ENCODE peak calls at places on chromosomes 6 and 20, in seven cellular contexts. One of them, this sample, is unnamed.

GRCh38 chr6:141050470-141050869 is 1082.3 kb upstream of the GJE1 start:
- DNase-seq in B cell: no peak
- DNase-seq in IMR-90: peak; percentile 4
- DNase-seq in retina: no peak
- DNase-seq in NCI-H1092: no peak
- DNase-seq in activated CD4-positive, alpha-beta memory T cell treated with anti-CD3 and anti-CD28 coated beads, Interleukin-2, amount 10 ng/mL, durations not matched to agents 7 days and 5 days: no peak
- DNase-seq in effector CD4-positive, alpha-beta T cell: no peak
- DNase-seq in this sample: no peak

GRCh38 chr20:44212792-44213191 is 2.2 kb upstream of the OSER1 start:
- DNase-seq in B cell: no peak
- DNase-seq in IMR-90: peak; percentile 28
- DNase-seq in retina: no peak
- DNase-seq in NCI-H1092: no peak
- DNase-seq in activated CD4-positive, alpha-beta memory T cell treated with anti-CD3 and anti-CD28 coated beads, Interleukin-2, amount 10 ng/mL, durations not matched to agents 7 days and 5 days: no peak
- DNase-seq in effector CD4-positive, alpha-beta T cell: no peak
- DNase-seq in this sample: no peak

GRCh38 chr6:1027109-1027794 is 284.6 kb upstream of the FOXQ1 start:
- DNase-seq in B cell: no peak
- DNase-seq in IMR-90: peak; percentile 79
- DNase-seq in retina: no peak
- DNase-seq in NCI-H1092: no peak
- DNase-seq in activated CD4-positive, alpha-beta memory T cell treated with anti-CD3 and anti-CD28 coated beads, Interleukin-2, amount 10 ng/mL, durations not matched to agents 7 days and 5 days: no peak
- DNase-seq in effector CD4-positive, alpha-beta T cell: no peak
- DNase-seq in this sample: no peak

GRCh38 chr20:61744691-61745396 is 320.8 kb downstream of the TAF4 start:
- DNase-seq in B cell: no peak
- DNase-seq in IMR-90: peak; percentile 73
- DNase-seq in retina: no peak
- DNase-seq in NCI-H1092: no peak
- DNase-seq in activated CD4-positive, alpha-beta memory T cell treated with anti-CD3 and anti-CD28 coated beads, Interleukin-2, amount 10 ng/mL, durations not matched to agents 7 days and 5 days: no peak
- DNase-seq in effector CD4-positive, alpha-beta T cell: no peak
- DNase-seq in this sample: peak; percentile 4

GRCh38 chr20:11912013-11912663 is 5.6 kb upstream of the BTBD3 start:
- DNase-seq in B cell: no peak
- DNase-seq in IMR-90: no peak
- DNase-seq in retina: no peak
- DNase-seq in NCI-H1092: no peak
- DNase-seq in activated CD4-positive, alpha-beta memory T cell treated with anti-CD3 and anti-CD28 coated beads, Interleukin-2, amount 10 ng/mL, durations not matched to agents 7 days and 5 days: no peak
- DNase-seq in effector CD4-positive, alpha-beta T cell: no peak
- DNase-seq in this sample: peak; percentile 24

GRCh38 chr6:89212472-89212871 is 4.7 kb downstream of the GABRR1 start:
- DNase-seq in B cell: no peak
- DNase-seq in IMR-90: no peak
- DNase-seq in retina: no peak
- DNase-seq in NCI-H1092: no peak
- DNase-seq in activated CD4-positive, alpha-beta memory T cell treated with anti-CD3 and anti-CD28 coated beads, Interleukin-2, amount 10 ng/mL, durations not matched to agents 7 days and 5 days: no peak
- DNase-seq in effector CD4-positive, alpha-beta T cell: no peak
- DNase-seq in this sample: no peak

GRCh38 chr6:156886409-156886808 is 109.2 kb downstream of the ARID1B start:
- DNase-seq in B cell: peak; percentile 36
- DNase-seq in IMR-90: no peak
- DNase-seq in retina: no peak
- DNase-seq in NCI-H1092: no peak
- DNase-seq in activated CD4-positive, alpha-beta memory T cell treated with anti-CD3 and anti-CD28 coated beads, Interleukin-2, amount 10 ng/mL, durations not matched to agents 7 days and 5 days: no peak
- DNase-seq in effector CD4-positive, alpha-beta T cell: no peak
- DNase-seq in this sample: peak; percentile 74

GRCh38 chr6:30071081-30071818 is 4.3 kb downstream of the PPP1R11 start:
- DNase-seq in B cell: peak; percentile 45
- DNase-seq in IMR-90: peak; percentile 15
- DNase-seq in retina: peak; percentile 70
- DNase-seq in NCI-H1092: no peak
- DNase-seq in activated CD4-positive, alpha-beta memory T cell treated with anti-CD3 and anti-CD28 coated beads, Interleukin-2, amount 10 ng/mL, durations not matched to agents 7 days and 5 days: no peak
- DNase-seq in effector CD4-positive, alpha-beta T cell: no peak
- DNase-seq in this sample: peak; percentile 44

GRCh38 chr6:75158176-75158575 is 47.7 kb downstream of the COL12A1 start:
- DNase-seq in B cell: no peak
- DNase-seq in IMR-90: no peak
- DNase-seq in retina: no peak
- DNase-seq in NCI-H1092: no peak
- DNase-seq in activated CD4-positive, alpha-beta memory T cell treated with anti-CD3 and anti-CD28 coated beads, Interleukin-2, amount 10 ng/mL, durations not matched to agents 7 days and 5 days: no peak
- DNase-seq in effector CD4-positive, alpha-beta T cell: no peak
- DNase-seq in this sample: no peak

GRCh38 chr20:48131581-48131980 is 346.3 kb upstream of the SULF2 start:
- DNase-seq in B cell: no peak
- DNase-seq in IMR-90: no peak
- DNase-seq in retina: no peak
- DNase-seq in NCI-H1092: no peak
- DNase-seq in activated CD4-positive, alpha-beta memory T cell treated with anti-CD3 and anti-CD28 coated beads, Interleukin-2, amount 10 ng/mL, durations not matched to agents 7 days and 5 days: no peak
- DNase-seq in effector CD4-positive, alpha-beta T cell: no peak
- DNase-seq in this sample: no peak

GRCh38 chr6:47103931-47104330 is 61.8 kb upstream of the ADGRF1 start:
- DNase-seq in B cell: no peak
- DNase-seq in IMR-90: peak; percentile 49
- DNase-seq in retina: no peak
- DNase-seq in NCI-H1092: no peak
- DNase-seq in activated CD4-positive, alpha-beta memory T cell treated with anti-CD3 and anti-CD28 coated beads, Interleukin-2, amount 10 ng/mL, durations not matched to agents 7 days and 5 days: no peak
- DNase-seq in effector CD4-positive, alpha-beta T cell: no peak
- DNase-seq in this sample: no peak

GRCh38 chr6:129608886-129609540 is 101.0 kb downstream of the ARHGAP18 start:
- DNase-seq in B cell: no peak
- DNase-seq in IMR-90: no peak
- DNase-seq in retina: peak; percentile 27
- DNase-seq in NCI-H1092: no peak
- DNase-seq in activated CD4-positive, alpha-beta memory T cell treated with anti-CD3 and anti-CD28 coated beads, Interleukin-2, amount 10 ng/mL, durations not matched to agents 7 days and 5 days: no peak
- DNase-seq in effector CD4-positive, alpha-beta T cell: no peak
- DNase-seq in this sample: no peak

GRCh38 chr6:111591901-111592461 is 13.7 kb downstream of the TRAF3IP2 start:
- DNase-seq in B cell: no peak
- DNase-seq in IMR-90: no peak
- DNase-seq in retina: no peak
- DNase-seq in NCI-H1092: no peak
- DNase-seq in activated CD4-positive, alpha-beta memory T cell treated with anti-CD3 and anti-CD28 coated beads, Interleukin-2, amount 10 ng/mL, durations not matched to agents 7 days and 5 days: no peak
- DNase-seq in effector CD4-positive, alpha-beta T cell: no peak
- DNase-seq in this sample: no peak

GRCh38 chr6:137736048-137736846 is 130.8 kb upstream of the TNFAIP3 start:
- DNase-seq in B cell: no peak
- DNase-seq in IMR-90: no peak
- DNase-seq in retina: no peak
- DNase-seq in NCI-H1092: no peak
- DNase-seq in activated CD4-positive, alpha-beta memory T cell treated with anti-CD3 and anti-CD28 coated beads, Interleukin-2, amount 10 ng/mL, durations not matched to agents 7 days and 5 days: peak; percentile 28
- DNase-seq in effector CD4-positive, alpha-beta T cell: peak; percentile 16
- DNase-seq in this sample: no peak

GRCh38 chr6:134177753-134178229 is 125.4 kb upstream of the SLC2A12 start:
- DNase-seq in B cell: no peak
- DNase-seq in IMR-90: peak; percentile 69
- DNase-seq in retina: no peak
- DNase-seq in NCI-H1092: no peak
- DNase-seq in activated CD4-positive, alpha-beta memory T cell treated with anti-CD3 and anti-CD28 coated beads, Interleukin-2, amount 10 ng/mL, durations not matched to agents 7 days and 5 days: no peak
- DNase-seq in effector CD4-positive, alpha-beta T cell: no peak
- DNase-seq in this sample: no peak

GRCh38 chr6:146857960-146858308 is 259.2 kb downstream of the ADGB start:
- DNase-seq in B cell: no peak
- DNase-seq in IMR-90: no peak
- DNase-seq in retina: no peak
- DNase-seq in NCI-H1092: peak; percentile 30
- DNase-seq in activated CD4-positive, alpha-beta memory T cell treated with anti-CD3 and anti-CD28 coated beads, Interleukin-2, amount 10 ng/mL, durations not matched to agents 7 days and 5 days: no peak
- DNase-seq in effector CD4-positive, alpha-beta T cell: no peak
- DNase-seq in this sample: no peak

GRCh38 chr6:108687921-108688320 is 127.2 kb downstream of the FOXO3 start:
- DNase-seq in B cell: no peak
- DNase-seq in IMR-90: no peak
- DNase-seq in retina: no peak
- DNase-seq in NCI-H1092: no peak
- DNase-seq in activated CD4-positive, alpha-beta memory T cell treated with anti-CD3 and anti-CD28 coated beads, Interleukin-2, amount 10 ng/mL, durations not matched to agents 7 days and 5 days: no peak
- DNase-seq in effector CD4-positive, alpha-beta T cell: no peak
- DNase-seq in this sample: no peak

GRCh38 chr20:3431109-3431508 is 23.6 kb upstream of the DNAAF9 start:
- DNase-seq in B cell: no peak
- DNase-seq in IMR-90: peak; percentile 11
- DNase-seq in retina: no peak
- DNase-seq in NCI-H1092: no peak
- DNase-seq in activated CD4-positive, alpha-beta memory T cell treated with anti-CD3 and anti-CD28 coated beads, Interleukin-2, amount 10 ng/mL, durations not matched to agents 7 days and 5 days: no peak
- DNase-seq in effector CD4-positive, alpha-beta T cell: no peak
- DNase-seq in this sample: no peak

GRCh38 chr20:610130-611046 is at the start of gene TCF15:
- DNase-seq in B cell: peak; percentile 66
- DNase-seq in IMR-90: no peak
- DNase-seq in retina: peak; percentile 67
- DNase-seq in NCI-H1092: no peak
- DNase-seq in activated CD4-positive, alpha-beta memory T cell treated with anti-CD3 and anti-CD28 coated beads, Interleukin-2, amount 10 ng/mL, durations not matched to agents 7 days and 5 days: no peak
- DNase-seq in effector CD4-positive, alpha-beta T cell: no peak
- DNase-seq in this sample: peak; percentile 71

GRCh38 chr20:62230696-62231095 is 7.6 kb upstream of the OSBPL2 start:
- DNase-seq in B cell: no peak
- DNase-seq in IMR-90: no peak
- DNase-seq in retina: no peak
- DNase-seq in NCI-H1092: no peak
- DNase-seq in activated CD4-positive, alpha-beta memory T cell treated with anti-CD3 and anti-CD28 coated beads, Interleukin-2, amount 10 ng/mL, durations not matched to agents 7 days and 5 days: no peak
- DNase-seq in effector CD4-positive, alpha-beta T cell: no peak
- DNase-seq in this sample: no peak

GRCh38 chr6:156686429-156686939 is 90.7 kb upstream of the ARID1B start:
- DNase-seq in B cell: peak; percentile 67
- DNase-seq in IMR-90: peak; percentile 59
- DNase-seq in retina: peak; percentile 94
- DNase-seq in NCI-H1092: peak; percentile 76
- DNase-seq in activated CD4-positive, alpha-beta memory T cell treated with anti-CD3 and anti-CD28 coated beads, Interleukin-2, amount 10 ng/mL, durations not matched to agents 7 days and 5 days: no peak
- DNase-seq in effector CD4-positive, alpha-beta T cell: peak; percentile 37
- DNase-seq in this sample: peak; percentile 46

GRCh38 chr20:37095108-37095608 is 639 bp downstream of the RBL1 start:
- DNase-seq in B cell: no peak
- DNase-seq in IMR-90: no peak
- DNase-seq in retina: no peak
- DNase-seq in NCI-H1092: no peak
- DNase-seq in activated CD4-positive, alpha-beta memory T cell treated with anti-CD3 and anti-CD28 coated beads, Interleukin-2, amount 10 ng/mL, durations not matched to agents 7 days and 5 days: peak; percentile 67
- DNase-seq in effector CD4-positive, alpha-beta T cell: peak; percentile 41
- DNase-seq in this sample: peak; percentile 25

GRCh38 chr6:142570221-142570671 is 268.4 kb downstream of the ADGRG6 start:
- DNase-seq in B cell: no peak
- DNase-seq in IMR-90: peak; percentile 52
- DNase-seq in retina: no peak
- DNase-seq in NCI-H1092: no peak
- DNase-seq in activated CD4-positive, alpha-beta memory T cell treated with anti-CD3 and anti-CD28 coated beads, Interleukin-2, amount 10 ng/mL, durations not matched to agents 7 days and 5 days: no peak
- DNase-seq in effector CD4-positive, alpha-beta T cell: no peak
- DNase-seq in this sample: peak; percentile 28

GRCh38 chr6:8828376-8828775 is 393.0 kb upstream of the SLC35B3 start:
- DNase-seq in B cell: no peak
- DNase-seq in IMR-90: no peak
- DNase-seq in retina: no peak
- DNase-seq in NCI-H1092: no peak
- DNase-seq in activated CD4-positive, alpha-beta memory T cell treated with anti-CD3 and anti-CD28 coated beads, Interleukin-2, amount 10 ng/mL, durations not matched to agents 7 days and 5 days: no peak
- DNase-seq in effector CD4-positive, alpha-beta T cell: no peak
- DNase-seq in this sample: no peak

GRCh38 chr6:71194730-71195129 is 93.9 kb upstream of the OGFRL1 start:
- DNase-seq in B cell: no peak
- DNase-seq in IMR-90: peak; percentile 83
- DNase-seq in retina: no peak
- DNase-seq in NCI-H1092: no peak
- DNase-seq in activated CD4-positive, alpha-beta memory T cell treated with anti-CD3 and anti-CD28 coated beads, Interleukin-2, amount 10 ng/mL, durations not matched to agents 7 days and 5 days: no peak
- DNase-seq in effector CD4-positive, alpha-beta T cell: no peak
- DNase-seq in this sample: no peak

GRCh38 chr6:145155873-145156782 is 579.2 kb downstream of the EPM2A start:
- DNase-seq in B cell: no peak
- DNase-seq in IMR-90: no peak
- DNase-seq in retina: no peak
- DNase-seq in NCI-H1092: no peak
- DNase-seq in activated CD4-positive, alpha-beta memory T cell treated with anti-CD3 and anti-CD28 coated beads, Interleukin-2, amount 10 ng/mL, durations not matched to agents 7 days and 5 days: no peak
- DNase-seq in effector CD4-positive, alpha-beta T cell: no peak
- DNase-seq in this sample: no peak

GRCh38 chr6:47196113-47196512 is 113.6 kb downstream of the TNFRSF21 start:
- DNase-seq in B cell: no peak
- DNase-seq in IMR-90: peak; percentile 28
- DNase-seq in retina: no peak
- DNase-seq in NCI-H1092: no peak
- DNase-seq in activated CD4-positive, alpha-beta memory T cell treated with anti-CD3 and anti-CD28 coated beads, Interleukin-2, amount 10 ng/mL, durations not matched to agents 7 days and 5 days: no peak
- DNase-seq in effector CD4-positive, alpha-beta T cell: no peak
- DNase-seq in this sample: no peak

GRCh38 chr20:50221501-50222323 is 31.1 kb downstream of the CEBPB start:
- DNase-seq in B cell: no peak
- DNase-seq in IMR-90: peak; percentile 17
- DNase-seq in retina: no peak
- DNase-seq in NCI-H1092: no peak
- DNase-seq in activated CD4-positive, alpha-beta memory T cell treated with anti-CD3 and anti-CD28 coated beads, Interleukin-2, amount 10 ng/mL, durations not matched to agents 7 days and 5 days: no peak
- DNase-seq in effector CD4-positive, alpha-beta T cell: no peak
- DNase-seq in this sample: no peak

GRCh38 chr6:67131827-67132226 is 1424.8 kb upstream of the EYS start:
- DNase-seq in B cell: no peak
- DNase-seq in IMR-90: no peak
- DNase-seq in retina: no peak
- DNase-seq in NCI-H1092: no peak
- DNase-seq in activated CD4-positive, alpha-beta memory T cell treated with anti-CD3 and anti-CD28 coated beads, Interleukin-2, amount 10 ng/mL, durations not matched to agents 7 days and 5 days: no peak
- DNase-seq in effector CD4-positive, alpha-beta T cell: no peak
- DNase-seq in this sample: no peak

GRCh38 chr6:157148391-157149323 is 174.7 kb downstream of the TMEM242 start:
- DNase-seq in B cell: no peak
- DNase-seq in IMR-90: peak; percentile 98
- DNase-seq in retina: no peak
- DNase-seq in NCI-H1092: peak; percentile 82
- DNase-seq in activated CD4-positive, alpha-beta memory T cell treated with anti-CD3 and anti-CD28 coated beads, Interleukin-2, amount 10 ng/mL, durations not matched to agents 7 days and 5 days: no peak
- DNase-seq in effector CD4-positive, alpha-beta T cell: no peak
- DNase-seq in this sample: peak; percentile 97

This sample was measured in dermis blood vessel endothelial cell.